ENCODE peak calls at places on chromosome 22, in eight cellular contexts. P is breast epithelium, H is uterus, D is iPS DF 6.9, L is neural progenitor cell, F is right cardiac atrium, K is IMR-90, J is A549. Q is an unnamed sample.

GRCh38 chr22:17199131-17199731 is 20.0 kb downstream of the ADA2 start:
- DNase-seq in P (no peak), H (peak; percentile 66), D (peak; percentile 58), L (peak; percentile 90), F (peak; percentile 67), K (peak; percentile 16), J (no peak), Q (no peak)

GRCh38 chr22:42841444-42841843 is 15.6 kb downstream of the ARFGAP3 start:
- DNase-seq in P (no peak), H (no peak), D (no peak), L (no peak), F (no peak), K (peak; percentile 74), J (no peak), Q (no peak)

GRCh38 chr22:43846966-43847365 is 15.3 kb downstream of the SULT4A1 start:
- DNase-seq in P (no peak), H (no peak), D (no peak), L (no peak), F (no peak), K (no peak), J (no peak), Q (no peak)

GRCh38 chr22:41636467-41636866 is 15.4 kb downstream of the XRCC6 start:
- DNase-seq in P (no peak), H (no peak), D (no peak), L (no peak), F (peak; percentile 63), K (peak; percentile 30), J (no peak), Q (no peak)

GRCh38 chr22:20093437-20093836 is 13.4 kb downstream of the DGCR8 start:
- DNase-seq in P (no peak), H (no peak), D (no peak), L (no peak), F (no peak), K (no peak), J (no peak), Q (no peak)

GRCh38 chr22:22684605-22685561 is 40.5 kb downstream of the GGTLC2 start:
- DNase-seq in P (no peak), H (no peak), D (no peak), L (peak; percentile 55), F (no peak), K (peak; percentile 88), J (no peak), Q (no peak)

GRCh38 chr22:27687984-27688545 is 113.5 kb downstream of the MN1 start:
- DNase-seq in P (no peak), H (no peak), D (no peak), L (no peak), F (no peak), K (no peak), J (no peak), Q (no peak)

GRCh38 chr22:50236731-50237409 is 8.0 kb downstream of the TUBGCP6 start:
- DNase-seq in P (no peak), H (no peak), D (no peak), L (peak; percentile 31), F (no peak), K (peak; percentile 17), J (peak; percentile 25), Q (peak; percentile 30)

GRCh38 chr22:23067023-23067650 is 3.2 kb upstream of the GNAZ start:
- DNase-seq in P (peak; percentile 33), H (peak; percentile 6), D (no peak), L (no peak), F (peak; percentile 41), K (no peak), J (no peak), Q (no peak)

GRCh38 chr22:43338766-43339345 is 4.3 kb downstream of the SCUBE1 start:
- DNase-seq in P (no peak), H (no peak), D (no peak), L (peak; percentile 41), F (no peak), K (no peak), J (no peak), Q (no peak)

GRCh38 chr22:32341122-32341740 is 16.4 kb upstream of the RFPL3 start:
- DNase-seq in P (no peak), H (no peak), D (no peak), L (peak; percentile 82), F (no peak), K (no peak), J (no peak), Q (no peak)

GRCh38 chr22:41256254-41256897 is 15.6 kb upstream of the CHADL start:
- DNase-seq in P (no peak), H (no peak), D (no peak), L (no peak), F (peak; percentile 48), K (peak; percentile 80), J (peak; percentile 59), Q (peak; percentile 71)

GRCh38 chr22:21936151-21936778 is 16.4 kb downstream of the PPM1F start:
- DNase-seq in P (no peak), H (no peak), D (no peak), L (no peak), F (peak; percentile 72), K (peak; percentile 16), J (no peak), Q (peak; percentile 85)

GRCh38 chr22:47228767-47229166 is 466.3 kb downstream of the TBC1D22A start:
- DNase-seq in P (no peak), H (no peak), D (no peak), L (no peak), F (no peak), K (no peak), J (no peak), Q (no peak)
- H3K9me3 ChIP-seq in P (peaks cover 11% of the 10 kb centered on the region), H (no peaks in the 10 kb centered on the region), D (peaks cover 20% of the 10 kb centered on the region), L (peaks cover 20% of the 10 kb centered on the region), F (peaks cover 9% of the 10 kb centered on the region), K (peaks cover 3% of the 10 kb centered on the region), J (no peaks in the 10 kb centered on the region), Q (no peaks in the 10 kb centered on the region)

DNA sequence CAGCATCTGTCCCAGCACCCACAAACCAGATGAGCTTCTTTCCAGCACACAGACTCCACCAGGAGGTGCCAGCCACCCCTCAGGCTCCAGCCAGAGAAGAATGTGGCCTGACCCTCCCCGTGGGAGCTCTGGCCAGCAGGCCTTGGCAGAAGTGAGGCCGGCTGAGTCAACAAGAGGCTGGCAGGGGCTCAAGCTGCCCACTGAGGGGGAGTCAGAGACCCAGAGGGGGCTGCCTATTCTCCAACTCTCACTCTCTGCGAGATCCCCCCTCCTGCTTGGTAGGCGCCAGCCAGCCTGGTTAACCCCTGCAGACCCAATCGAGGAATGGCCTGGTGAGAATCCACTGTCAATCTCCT is 10.6 kb upstream of the CDC42EP1 start:
- DNase-seq in P (peak; percentile 84), H (peak; percentile 69), D (no peak), L (peak; percentile 40), F (peak; percentile 88), K (peak; percentile 50), J (no peak), Q (no peak)
- H3K9me3 ChIP-seq in P (no peaks in the 10 kb centered on the region), H (no peaks in the 10 kb centered on the region), D (no peaks in the 10 kb centered on the region), L (no peaks in the 10 kb centered on the region), F (no peaks in the 10 kb centered on the region), K (no peaks in the 10 kb centered on the region), J (no peaks in the 10 kb centered on the region), Q (no peaks in the 10 kb centered on the region)

GRCh38 chr22:47816121-47816915 is 1053.9 kb downstream of the TBC1D22A start:
- DNase-seq in P (no peak), H (no peak), D (no peak), L (no peak), F (no peak), K (no peak), J (no peak), Q (no peak)
- H3K9me3 ChIP-seq in P (no peaks in the 10 kb centered on the region), H (no peaks in the 10 kb centered on the region), D (peaks cover 25% of the 10 kb centered on the region), L (no peaks in the 10 kb centered on the region), F (no peaks in the 10 kb centered on the region), K (peaks cover 52% of the 10 kb centered on the region), J (no peaks in the 10 kb centered on the region), Q (no peaks in the 10 kb centered on the region)

DNA sequence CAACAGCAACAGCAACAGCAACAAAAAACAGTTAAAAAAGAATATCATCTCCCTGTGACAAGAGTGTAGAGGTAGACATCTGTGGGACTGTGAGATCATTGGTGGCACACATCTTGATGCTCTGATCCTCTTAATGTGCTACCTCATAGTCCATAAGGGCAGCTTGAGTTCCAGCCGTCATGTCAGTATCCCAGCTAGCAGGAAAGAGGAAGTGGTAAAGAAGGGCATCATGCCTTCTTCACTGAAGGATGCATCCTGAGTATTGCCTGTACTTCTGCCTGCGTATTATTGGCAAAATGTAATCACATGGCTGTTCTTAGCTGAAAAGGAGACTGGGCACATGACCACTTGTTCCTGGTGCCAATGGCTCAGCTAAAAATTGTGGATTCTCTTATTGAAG is 314.3 kb downstream of the TBC1D22A start:
- DNase-seq in P (no peak), H (no peak), D (no peak), L (no peak), F (no peak), K (no peak), J (no peak), Q (no peak)
- H3K9me3 ChIP-seq in P (peaks cover 24% of the 10 kb centered on the region), H (no peaks in the 10 kb centered on the region), D (no peaks in the 10 kb centered on the region), L (peaks cover 8% of the 10 kb centered on the region), F (peaks cover 5% of the 10 kb centered on the region), K (peaks cover 14% of the 10 kb centered on the region), J (peaks cover 8% of the 10 kb centered on the region), Q (no peaks in the 10 kb centered on the region)

DNA sequence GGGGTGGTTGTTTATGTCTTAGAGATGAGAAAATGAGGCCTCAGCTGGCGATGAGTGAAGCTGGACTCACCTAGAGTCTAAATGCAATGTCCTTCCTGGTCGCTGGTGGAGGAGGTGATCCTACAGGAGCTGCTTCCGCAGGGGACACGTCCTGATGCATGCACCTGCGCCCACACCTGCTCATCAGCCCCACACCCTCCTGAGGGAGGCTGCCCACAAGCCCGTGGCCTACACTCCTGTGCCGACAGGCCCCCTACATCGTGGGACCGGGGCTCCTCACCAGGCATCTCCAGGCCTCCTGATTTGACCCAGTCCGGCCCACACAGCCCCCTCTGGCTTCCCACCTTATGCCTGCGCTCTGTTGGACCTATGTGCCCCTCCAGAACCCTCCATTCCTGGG is 857.2 kb downstream of the TBC1D22A start:
- DNase-seq in P (no peak), H (no peak), D (no peak), L (no peak), F (no peak), K (no peak), J (no peak), Q (no peak)
- H3K9me3 ChIP-seq in P (no peaks in the 10 kb centered on the region), H (no peaks in the 10 kb centered on the region), D (peaks cover 29% of the 10 kb centered on the region), L (no peaks in the 10 kb centered on the region), F (no peaks in the 10 kb centered on the region), K (peaks cover 61% of the 10 kb centered on the region), J (no peaks in the 10 kb centered on the region), Q (no peaks in the 10 kb centered on the region)

Q was measured in upper lobe of left lung.